ENCODE peak calls at places on chromosomes 13 and 19, in seven cellular contexts. L is AG10803, Z is sigmoid colon, E is GM12864, A is choroid plexus epithelial cell, F is breast epithelium, M is BE2C. C is an unnamed sample.

GRCh38 chr13:21749410-21749809 is 78.5 kb downstream of the FGF9 start:
- DNase-seq in E (no peak), A (peak), Z (no peak), L (peak), M (no peak), F (no peak), C (no peak)

GRCh38 chr19:46040952-46041500 is at the start of gene IGFL4:
- DNase-seq in A (no peak), L (no peak), E (no peak), Z (no peak), M (no peak), F (no peak), C (no peak)

GRCh38 chr13:27830010-27830409 is 37.7 kb downstream of the GSX1 start:
- DNase-seq in L (peak), F (no peak), Z (peak), E (no peak), A (peak), M (peak), C (no peak)

GRCh38 chr19:6667114-6667627 is 2.8 kb downstream of the TNFSF14 start:
- DNase-seq in A (no peak), Z (no peak), M (no peak), L (no peak), F (no peak), E (no peak), C (no peak)

GRCh38 chr13:81197483-81197882 is 856.6 kb upstream of the SPRY2 start:
- DNase-seq in E (no peak), L (no peak), A (no peak), F (no peak), M (no peak), Z (no peak), C (no peak)

GRCh38 chr13:31749929-31750328 is 10.6 kb downstream of the RXFP2 start:
- DNase-seq in Z (no peak), A (peak), E (no peak), L (peak), F (no peak), M (no peak), C (peak)

GRCh38 chr13:112068531-112069062 is 1.6 kb downstream of the SOX1 start:
- DNase-seq in A (no peak), F (no peak), E (no peak), Z (no peak), M (no peak), L (no peak), C (no peak)

GRCh38 chr19:18858906-18859646 is 27.3 kb downstream of the UPF1 start:
- DNase-seq in E (no peak), L (no peak), F (no peak), M (no peak), Z (no peak), A (no peak), C (no peak)

GRCh38 chr19:56393119-56394012 is at the start of gene ZNF582:
- DNase-seq in A (peak), M (peak), E (peak), F (peak), Z (peak), L (peak), C (peak)

GRCh38 chr19:10863107-10863700 is 8.1 kb upstream of the CARM1 start:
- DNase-seq in A (peak), E (no peak), M (no peak), Z (no peak), F (peak), L (peak), C (peak)

GRCh38 chr19:5595129-5595528 is 27.4 kb upstream of the TINCR start:
- DNase-seq in F (peak), A (no peak), L (no peak), Z (no peak), M (no peak), E (no peak), C (no peak)

GRCh38 chr13:110561335-110562033 is at the start of gene RAB20:
- DNase-seq in M (peak), E (peak), A (peak), F (peak), Z (peak), L (peak), C (peak)

GRCh38 chr13:20188649-20189553 is 3.8 kb downstream of the GJB2 start:
- DNase-seq in E (no peak), L (no peak), M (peak), A (no peak), Z (no peak), F (no peak), C (no peak)
- TF ChIP-seq CTCF in E (peak), L (no peak), M (peak), A (peak), Z (no peak), F (no peak), C (no peak)

GRCh38 chr19:38219221-38219620 is 4.8 kb downstream of the DPF1 start:
- DNase-seq in L (no peak), F (no peak), M (no peak), Z (no peak), A (no peak), E (no peak), C (no peak)

GRCh38 chr19:38213469-38213868 is 10.6 kb downstream of the DPF1 start:
- DNase-seq in Z (no peak), L (no peak), F (no peak), E (no peak), A (no peak), M (no peak), C (no peak)

GRCh38 chr19:38213911-38214625 is 10.0 kb downstream of the DPF1 start:
- DNase-seq in Z (no peak), A (peak), E (no peak), F (no peak), M (no peak), L (peak), C (peak)

GRCh38 chr19:38218204-38218603 is 5.8 kb downstream of the DPF1 start:
- DNase-seq in Z (no peak), F (no peak), M (no peak), A (no peak), E (no peak), L (no peak), C (no peak)

DNA sequence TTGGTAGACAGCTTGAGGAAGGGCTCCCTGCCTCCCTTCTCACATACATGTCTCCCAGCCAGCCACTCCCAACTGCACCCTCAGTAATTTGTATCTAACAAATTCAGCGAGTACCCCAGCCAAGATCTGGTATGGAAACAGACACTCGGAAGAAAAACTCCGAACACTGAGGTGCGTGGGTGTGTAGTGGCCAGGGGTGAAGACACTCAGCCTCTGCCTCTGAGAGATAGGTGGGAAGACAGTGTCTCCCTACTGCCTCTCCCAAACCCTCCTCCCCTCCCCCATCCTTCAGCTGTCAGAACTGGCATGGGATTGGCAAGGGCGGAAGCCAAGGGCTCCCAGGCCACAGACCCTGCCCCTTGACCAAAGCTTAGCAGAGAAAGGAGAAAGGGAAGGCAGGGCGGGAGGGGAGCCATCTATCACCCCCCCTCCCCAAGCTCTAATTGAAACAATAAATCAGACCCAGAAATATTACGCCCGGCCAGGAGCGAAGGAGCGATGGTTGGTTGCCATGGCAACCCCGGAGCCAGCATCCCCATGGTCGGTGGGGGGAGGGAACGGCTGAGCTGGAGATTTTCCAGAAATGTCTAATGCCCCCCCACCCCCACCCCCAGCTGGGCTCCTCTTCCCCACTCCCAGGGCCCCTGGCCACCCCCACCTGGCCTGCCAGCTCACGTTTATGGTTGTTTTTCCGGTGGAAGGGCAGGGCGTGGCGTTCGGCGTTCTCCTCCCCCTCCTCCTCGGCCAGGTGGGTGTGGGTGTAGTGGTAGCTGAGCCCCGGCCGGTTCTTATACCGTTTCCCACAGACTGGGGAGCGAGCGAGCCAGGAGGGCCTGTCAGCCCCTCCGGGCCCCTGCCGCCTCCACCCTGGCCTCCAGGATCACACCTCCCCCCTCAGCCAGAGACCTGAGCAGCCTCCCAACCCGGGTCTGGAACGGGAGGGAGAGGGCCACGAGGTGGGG is 7.0 kb downstream of the DPF1 start:
- DNase-seq in A (no peak), E (no peak), M (no peak), Z (no peak), L (no peak), F (no peak), C (no peak)
- H3K4me3 ChIP-seq in A (no peak), E (no peak), M (no peak), Z (no peak), L (no peak), F (no peak), C (no peak)

DNA sequence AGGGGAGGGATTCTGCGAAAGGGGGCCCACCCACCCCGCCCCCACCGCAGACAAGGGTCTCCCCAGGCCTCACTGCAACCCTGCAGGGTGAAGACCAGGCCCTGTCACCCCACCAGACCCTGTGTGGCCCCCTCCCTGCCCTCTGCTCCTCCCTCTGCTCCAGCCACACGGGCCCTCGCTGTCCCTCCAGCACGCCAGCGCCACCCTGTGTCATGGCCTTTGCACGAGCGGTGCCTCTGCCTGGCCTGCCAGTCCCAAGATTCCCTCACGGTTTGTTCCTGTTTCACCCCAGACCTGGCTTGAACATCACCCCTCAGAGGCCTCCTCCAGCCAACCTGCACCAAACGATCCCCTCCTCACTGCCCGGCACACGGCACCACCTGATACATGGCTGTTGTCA is 27.3 kb downstream of the PIP5K1C start:
- DNase-seq in Z (no peak), E (no peak), M (no peak), A (no peak), L (no peak), F (no peak), C (no peak)
- TF ChIP-seq CTCF in Z (no peak), E (no peak), M (no peak), A (no peak), L (no peak), F (no peak), C (no peak)

DNA sequence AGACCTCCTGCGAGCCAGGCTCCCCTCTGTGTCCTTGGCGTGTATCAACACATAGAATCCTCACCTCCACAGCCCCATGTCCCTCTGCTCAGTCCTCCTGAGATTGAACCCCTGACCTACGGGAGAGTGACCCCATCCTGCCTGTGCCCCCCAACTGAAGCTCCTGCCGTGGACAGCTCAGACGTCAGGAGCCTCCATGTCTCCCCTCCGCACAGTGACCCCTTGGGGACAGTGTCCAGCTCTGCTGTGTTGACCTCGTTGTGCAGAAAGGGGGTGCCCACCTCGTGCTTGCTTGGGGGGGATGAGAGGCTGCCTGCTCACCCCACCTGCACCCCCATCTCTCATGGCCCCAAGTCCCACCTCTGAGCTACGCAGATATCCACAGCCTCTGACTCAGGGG is 490 bp upstream of the SIGLEC9 start:
- DNase-seq in E (no peak), A (no peak), Z (peak), F (no peak), M (no peak), L (no peak), C (no peak)
- H3K4me3 ChIP-seq in E (no peak), A (no peak), Z (no peak), F (no peak), M (no peak), L (no peak), C (no peak)

GRCh38 chr19:4579389-4579788 is 19.9 kb upstream of the SEMA6B start:
- DNase-seq in F (no peak), M (no peak), Z (no peak), L (no peak), A (no peak), E (no peak), C (no peak)

GRCh38 chr19:4580961-4581380 is 21.5 kb upstream of the SEMA6B start:
- DNase-seq in E (no peak), M (no peak), Z (no peak), F (no peak), A (no peak), L (no peak), C (no peak)

GRCh38 chr19:4581381-4582111 is 22.1 kb upstream of the SEMA6B start:
- DNase-seq in F (no peak), E (no peak), A (no peak), L (no peak), Z (no peak), M (no peak), C (no peak)

GRCh38 chr19:4578552-4579248 is 19.2 kb upstream of the SEMA6B start:
- DNase-seq in Z (no peak), L (no peak), E (no peak), A (no peak), M (no peak), F (no peak), C (no peak)

DNA sequence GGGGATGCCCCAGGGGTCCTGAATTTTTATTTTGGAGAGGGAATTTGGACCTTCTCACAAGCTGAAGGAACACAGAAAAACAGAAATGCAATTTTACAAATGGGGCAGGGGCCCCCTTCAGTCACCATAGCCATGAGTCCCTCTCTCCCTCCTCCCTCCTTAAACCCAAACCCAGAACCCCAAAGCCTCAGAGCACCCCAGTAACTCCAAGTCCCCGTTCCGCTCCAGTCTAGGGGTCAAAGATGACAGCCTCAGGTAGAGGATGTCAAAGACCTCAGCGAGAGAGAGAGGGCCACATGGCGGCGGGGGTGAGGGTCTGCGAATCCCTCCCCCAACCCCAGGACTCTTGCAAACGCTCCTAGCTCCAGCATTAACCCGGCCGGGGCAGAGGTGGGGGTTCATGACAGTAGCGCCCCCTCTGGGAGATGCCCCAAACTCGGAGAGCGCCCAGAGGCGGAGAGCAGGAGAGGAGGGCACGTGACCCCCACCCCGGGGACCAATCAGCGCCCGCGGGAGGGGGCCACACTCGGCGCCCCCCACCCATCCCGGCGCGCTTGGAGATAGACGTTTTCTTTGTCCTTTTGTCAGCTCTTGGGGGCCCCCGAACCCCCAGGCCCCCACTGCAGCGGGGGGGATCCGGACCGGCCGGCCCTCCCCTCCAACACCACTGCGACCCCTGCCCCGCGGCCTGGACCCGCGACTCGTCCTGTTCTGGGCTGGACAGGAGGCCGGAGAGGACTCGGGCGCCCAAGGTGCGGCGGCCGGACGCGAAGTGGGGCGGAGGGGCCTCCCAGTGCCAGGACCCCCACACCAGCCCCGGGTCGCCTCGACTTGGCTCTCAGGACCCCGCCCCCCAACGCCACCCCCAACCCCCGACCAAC is 20.8 kb upstream of the SEMA6B start:
- DNase-seq in L (no peak), A (no peak), M (no peak), Z (no peak), E (no peak), F (no peak), C (no peak)
- TF ChIP-seq CTCF in L (no peak), A (peak), M (no peak), Z (no peak), E (no peak), F (no peak), C (no peak)

DNA sequence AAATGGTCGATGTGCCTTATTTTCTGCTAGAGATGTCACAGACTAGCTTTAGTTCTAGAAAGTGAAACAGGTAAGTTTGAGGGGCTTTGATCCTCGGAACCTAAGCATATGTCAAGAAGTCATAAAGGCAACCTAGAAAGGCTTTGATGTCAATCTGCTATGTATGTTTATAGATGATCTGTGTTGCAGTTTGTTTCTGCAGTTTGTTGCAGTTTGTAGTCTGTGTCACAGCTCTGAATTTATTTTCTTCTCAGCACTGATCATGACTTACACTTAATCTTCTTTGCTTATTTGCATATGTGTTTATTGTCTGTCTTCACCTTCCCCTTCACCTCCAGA is 5.9 kb downstream of the LSM14A start:
- DNase-seq in A (no peak), F (no peak), Z (no peak), E (no peak), L (no peak), M (no peak), C (no peak)
- H3K4me3 ChIP-seq in A (no peak), F (no peak), Z (no peak), E (no peak), L (no peak), M (no peak), C (no peak)

C was measured in fibroblast of mammary gland.